ENCODE peak calls at places on chromosomes 1 and 21, in four cellular contexts. T is PC-3; E is KG1; A is CD4-positive, alpha-beta T cell. C is an unnamed sample.

GRCh38 chr1:33377750-33378149 is 53.1 kb downstream of the PHC2 start:
- DNase-seq in T (no peak), E (no peak), A (no peak), C (no peak)

GRCh38 chr1:44829506-44830384 is 13.3 kb downstream of the PTCH2 start:
- DNase-seq in T (no peak), E (no peak), A (no peak), C (no peak)

GRCh38 chr1:33159577-33159976 is 22.3 kb downstream of the TRIM62 start:
- DNase-seq in E (no peak), A (no peak), T (no peak), C (no peak)

GRCh38 chr21:43764576-43765495 is 11.3 kb downstream of the CSTB start:
- DNase-seq in E (no peak), T (peak; percentile 54), A (no peak), C (no peak)

GRCh38 chr1:46408356-46409062 is 14.4 kb downstream of the FAAH start:
- DNase-seq in T (no peak), A (no peak), E (no peak), C (no peak)

GRCh38 chr1:181497870-181498269 is 14.6 kb downstream of the CACNA1E start:
- DNase-seq in T (no peak), E (no peak), A (no peak), C (no peak)

GRCh38 chr1:114114751-114115104 is 38.9 kb downstream of the SYT6 start:
- DNase-seq in E (no peak), A (no peak), T (no peak), C (no peak)

GRCh38 chr1:161439280-161440232 is 65.7 kb upstream of the FCGR2A start:
- DNase-seq in A (no peak), E (no peak), T (peak; percentile 31), C (no peak)

GRCh38 chr1:235050911-235051360 is 77.7 kb downstream of the TOMM20 start:
- DNase-seq in T (no peak), E (no peak), A (no peak), C (no peak)

GRCh38 chr1:47881505-47882442 is 115.4 kb downstream of the TRABD2B start:
- DNase-seq in T (no peak), A (no peak), E (no peak), C (no peak)

GRCh38 chr1:186615332-186615731 is 64.9 kb downstream of the PTGS2 start:
- DNase-seq in E (no peak), A (no peak), T (no peak), C (no peak)

GRCh38 chr1:217274927-217275616 is 355.8 kb downstream of the GPATCH2 start:
- DNase-seq in A (no peak), T (peak; percentile 97), E (no peak), C (peak; percentile 29)

GRCh38 chr21:18877932-18878331 is 474.3 kb upstream of the TMPRSS15 start:
- DNase-seq in T (no peak), E (no peak), A (no peak), C (no peak)

GRCh38 chr1:103123321-103123720 is 15.0 kb upstream of the COL11A1 start:
- DNase-seq in T (no peak), A (no peak), E (no peak), C (no peak)

GRCh38 chr1:174976436-174977107 is 23.2 kb upstream of the CACYBP start:
- DNase-seq in A (no peak), T (peak; percentile 71), E (no peak), C (peak; percentile 68)

GRCh38 chr1:95642035-95642434 is 408.0 kb downstream of the RWDD3 start:
- DNase-seq in E (no peak), T (no peak), A (no peak), C (no peak)

GRCh38 chr21:32803651-32804050 is 32.1 kb upstream of the PAXBP1 start:
- DNase-seq in E (no peak), T (no peak), A (no peak), C (no peak)

GRCh38 chr1:56631901-56632300 is 13.2 kb upstream of the PRKAA2 start:
- DNase-seq in T (peak; percentile 35), E (no peak), A (no peak), C (no peak)

GRCh38 chr21:15617968-15618367 is 111.8 kb upstream of the USP25 start:
- DNase-seq in A (no peak), T (peak; percentile 86), E (no peak), C (peak; percentile 36)

GRCh38 chr1:209926045-209926444 is 12.0 kb upstream of the SYT14 start:
- DNase-seq in A (no peak), E (no peak), T (peak; percentile 84), C (peak; percentile 26)

GRCh38 chr1:183470961-183471747 is 1.1 kb upstream of the SMG7 start:
- DNase-seq in E (no peak), A (peak; percentile 55), T (peak; percentile 53), C (peak; percentile 59)

GRCh38 chr1:212607206-212607923 is 1.2 kb upstream of the ATF3 start:
- DNase-seq in E (no peak), T (peak; percentile 43), A (no peak), C (no peak)